ENCODE peak calls at places on chromosome 14, in four cellular contexts. C, O, L and F are unnamed samples.

GRCh38 chr14:80584638-80585505 is 356.7 kb downstream of the CEP128 start:
- DNase-seq in C (peak; percentile 3), O (peak; percentile 6), L (no peak), F (peak; percentile 52)

GRCh38 chr14:60649815-60650381 is 621 bp upstream of the SIX1 start:
- DNase-seq in C (no peak), O (no peak), L (no peak), F (no peak)

GRCh38 chr14:75430526-75430925 is 2.7 kb downstream of the JDP2 start:
- DNase-seq in C (no peak), O (no peak), L (no peak), F (no peak)

GRCh38 chr14:85519661-85520305 is 10.2 kb upstream of the FLRT2 start:
- DNase-seq in C (peak; percentile 79), O (no peak), L (no peak), F (no peak)

GRCh38 chr14:54697806-54698205 is 130.9 kb downstream of the SAMD4A start:
- DNase-seq in C (no peak), O (no peak), L (no peak), F (no peak)

GRCh38 chr14:79044894-79045624 is 874.9 kb downstream of the NRXN3 start:
- DNase-seq in C (no peak), O (no peak), L (no peak), F (peak; percentile 12)

GRCh38 chr14:88411039-88411438 is 25.6 kb downstream of the SPATA7 start:
- DNase-seq in C (peak; percentile 67), O (no peak), L (no peak), F (no peak)

GRCh38 chr14:75531660-75532317 is 9.5 kb downstream of the BATF start:
- DNase-seq in C (no peak), O (no peak), L (no peak), F (peak; percentile 43)

GRCh38 chr14:51604078-51604477 is 47.6 kb upstream of the FRMD6 start:
- DNase-seq in C (no peak), O (no peak), L (no peak), F (no peak)

DNA sequence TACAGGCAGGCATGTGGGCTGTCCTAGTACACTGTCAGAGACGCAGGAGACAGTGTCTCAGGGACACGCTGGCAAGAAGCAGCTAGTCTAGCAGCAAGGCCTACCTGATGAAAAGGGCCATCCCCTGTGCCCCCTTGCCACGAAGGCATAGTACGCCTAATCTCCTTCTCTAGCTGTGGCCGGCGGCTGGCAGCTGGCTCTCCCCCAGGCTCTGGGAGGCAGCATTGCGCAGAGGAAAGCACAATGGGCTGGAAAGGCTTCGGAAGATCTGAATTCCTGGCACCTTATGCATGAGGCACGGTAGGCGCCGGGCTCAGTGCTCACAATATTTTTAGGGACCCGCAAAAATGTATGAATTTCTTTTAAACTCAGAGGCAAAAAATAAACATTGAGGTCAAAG is 16.0 kb upstream of the PLEKHH1 start:
- DNase-seq in C (no peak), O (no peak), L (no peak), F (no peak)
- TF ChIP-seq TCF7L2 in C (no peak), O (no peak), L (no peak), F (no peak)

DNA sequence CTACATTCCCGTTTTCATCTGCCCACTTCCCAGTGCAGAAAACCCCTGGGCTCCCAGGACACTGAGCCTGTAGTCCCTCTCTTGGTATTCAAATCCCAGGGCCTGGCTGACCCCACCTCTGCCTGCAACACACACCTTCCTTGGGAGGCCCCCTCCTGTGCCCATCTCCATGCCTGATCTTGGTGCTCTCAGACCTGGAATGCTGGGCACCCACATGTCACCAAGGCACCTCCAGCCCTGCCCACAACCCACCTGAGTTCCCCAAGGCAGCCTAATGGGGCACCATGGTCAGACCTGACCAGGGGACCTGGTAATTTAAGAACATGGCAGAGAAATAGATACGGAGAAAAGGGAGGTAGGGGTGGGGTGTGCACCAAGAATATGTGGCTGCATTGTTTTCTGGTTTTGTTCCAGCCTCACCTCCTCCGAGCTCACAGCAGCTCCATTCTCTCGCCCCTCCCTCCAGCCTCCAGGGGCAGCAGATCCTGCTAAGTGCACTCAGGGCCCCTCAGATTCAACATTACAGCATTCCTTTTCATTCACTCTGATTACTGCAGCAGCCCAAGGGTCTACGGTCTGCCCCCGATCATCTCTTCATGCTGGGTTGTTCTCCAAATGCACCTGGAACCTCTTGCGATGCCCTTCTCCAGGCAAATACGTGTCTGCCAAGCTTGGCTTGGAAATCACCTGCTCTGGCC is 9.2 kb upstream of the HSP90AA1 start:
- DNase-seq in C (no peak), O (no peak), L (peak; percentile 26), F (no peak)
- TF ChIP-seq TCF7L2 in C (no peak), O (no peak), L (no peak), F (no peak)

GRCh38 chr14:77882631-77883030 is 82.7 kb downstream of the ADCK1 start:
- DNase-seq in C (no peak), O (no peak), L (no peak), F (no peak)

GRCh38 chr14:77882098-77882497 is 82.2 kb downstream of the ADCK1 start:
- DNase-seq in C (no peak), O (no peak), L (peak; percentile 18), F (no peak)

GRCh38 chr14:77880056-77880455 is 80.1 kb downstream of the ADCK1 start:
- DNase-seq in C (no peak), O (no peak), L (no peak), F (no peak)

GRCh38 chr14:77883479-77884238 is 83.8 kb downstream of the ADCK1 start:
- DNase-seq in C (no peak), O (no peak), L (no peak), F (no peak)

DNA sequence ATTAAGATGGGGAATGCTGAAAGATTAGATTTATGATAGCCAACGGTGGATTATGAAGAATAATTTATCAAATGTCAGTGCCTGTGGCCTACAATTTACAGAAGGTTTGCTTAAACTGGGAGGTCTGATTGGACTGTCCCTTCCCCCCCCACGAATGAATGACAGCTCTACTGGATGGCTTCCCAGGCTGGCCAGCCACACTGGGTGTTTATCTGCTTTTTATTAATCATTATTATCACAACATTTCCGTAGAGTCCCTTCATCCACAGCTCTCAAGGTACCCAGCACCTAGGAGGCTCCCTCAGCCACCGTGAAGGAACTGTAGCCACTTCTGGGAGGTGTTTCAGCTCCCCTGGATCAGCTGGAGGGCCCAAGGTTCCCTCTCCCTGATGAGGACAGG is 78.9 kb downstream of the ADCK1 start:
- DNase-seq in C (no peak), O (no peak), L (no peak), F (no peak)
- TF ChIP-seq TCF7L2 in C (no peak), O (no peak), L (no peak), F (no peak)

GRCh38 chr14:97281741-97282140 is 484.6 kb downstream of the VRK1 start:
- DNase-seq in C (no peak), O (no peak), L (no peak), F (no peak)
- TF ChIP-seq TCF7L2 in C (no peak), O (no peak), L (no peak), F (no peak)

DNA sequence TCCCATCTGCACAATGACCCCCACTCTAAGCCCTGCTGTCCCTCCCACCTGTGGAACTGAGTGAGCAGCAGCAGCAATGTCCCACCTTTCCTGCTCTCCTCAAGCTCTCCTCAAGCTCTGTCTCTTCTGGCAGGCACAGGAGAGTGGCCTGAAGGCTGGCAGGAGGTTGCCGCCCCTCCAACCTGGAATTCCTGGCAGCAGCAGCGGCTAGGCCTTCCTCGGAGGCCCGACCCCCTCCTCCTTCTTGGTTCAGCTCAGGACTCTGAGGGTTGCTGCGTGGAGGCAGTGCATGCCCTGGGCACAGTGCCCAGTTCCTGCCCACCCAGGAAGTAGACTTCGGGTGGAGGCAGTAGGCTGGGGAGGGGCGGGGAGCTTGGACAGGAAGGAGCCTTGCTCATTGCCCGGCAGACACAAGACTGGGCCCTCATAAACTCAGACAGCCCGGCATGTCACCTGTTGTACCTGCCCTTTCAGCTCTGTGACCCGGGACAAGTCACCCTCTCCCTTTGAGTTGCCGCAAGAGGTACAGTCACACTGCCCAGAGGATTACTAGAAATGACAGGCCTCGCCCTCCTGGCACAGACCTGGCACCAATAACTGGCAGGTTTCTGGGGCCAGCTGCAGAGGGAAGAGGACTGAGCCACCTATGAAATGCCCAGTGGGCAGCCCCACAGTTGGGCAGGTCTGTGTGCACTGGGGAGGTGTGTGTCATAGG is 2.1 kb upstream of the SERPINA1 start:
- DNase-seq in C (no peak), O (no peak), L (no peak), F (no peak)
- TF ChIP-seq TCF7L2 in C (no peak), O (no peak), L (no peak), F (no peak)

GRCh38 chr14:105314287-105315185 is at the start of gene PACS2:
- DNase-seq in C (peak; percentile 46), O (peak; percentile 47), L (peak; percentile 94), F (no peak)
- TF ChIP-seq TCF7L2 in C (no peak), O (no peak), L (no peak), F (no peak)

GRCh38 chr14:103057372-103058208 is at the start of gene CDC42BPB:
- DNase-seq in C (peak; percentile 66), O (peak; percentile 74), L (peak; percentile 88), F (no peak)
- TF ChIP-seq TCF7L2 in C (no peak), O (no peak), L (no peak), F (no peak)

DNA sequence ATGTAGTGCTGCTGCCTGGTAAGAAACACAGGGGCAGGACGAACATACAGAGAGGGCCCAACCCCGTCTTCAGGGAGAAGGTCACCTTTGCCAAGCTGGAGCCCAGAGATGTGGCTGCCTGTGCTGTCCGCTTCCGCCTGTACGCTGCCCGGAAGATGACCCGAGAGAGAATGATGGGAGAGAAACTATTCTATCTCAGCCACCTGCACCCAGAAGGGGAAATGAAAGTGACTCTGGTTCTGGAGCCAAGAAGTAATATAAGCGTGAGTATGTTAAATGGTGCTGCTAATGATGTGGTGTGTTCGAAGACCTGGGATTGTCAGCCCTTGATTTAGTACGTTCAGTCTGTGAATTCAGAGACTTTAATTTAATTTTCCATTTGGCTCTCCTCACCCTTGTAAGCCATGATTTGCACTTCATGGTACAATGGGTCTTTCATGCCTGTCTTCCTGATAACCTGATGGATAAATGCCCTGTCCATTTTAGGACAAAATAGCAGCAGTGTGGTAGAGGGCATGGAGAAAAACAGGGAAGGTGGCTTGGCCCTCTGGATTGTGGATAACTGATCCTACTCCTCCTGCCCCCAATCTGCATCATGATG is 318.9 kb downstream of the SNAPC1 start:
- DNase-seq in C (no peak), O (no peak), L (no peak), F (no peak)
- TF ChIP-seq TCF7L2 in C (no peak), O (no peak), L (no peak), F (no peak)

DNA sequence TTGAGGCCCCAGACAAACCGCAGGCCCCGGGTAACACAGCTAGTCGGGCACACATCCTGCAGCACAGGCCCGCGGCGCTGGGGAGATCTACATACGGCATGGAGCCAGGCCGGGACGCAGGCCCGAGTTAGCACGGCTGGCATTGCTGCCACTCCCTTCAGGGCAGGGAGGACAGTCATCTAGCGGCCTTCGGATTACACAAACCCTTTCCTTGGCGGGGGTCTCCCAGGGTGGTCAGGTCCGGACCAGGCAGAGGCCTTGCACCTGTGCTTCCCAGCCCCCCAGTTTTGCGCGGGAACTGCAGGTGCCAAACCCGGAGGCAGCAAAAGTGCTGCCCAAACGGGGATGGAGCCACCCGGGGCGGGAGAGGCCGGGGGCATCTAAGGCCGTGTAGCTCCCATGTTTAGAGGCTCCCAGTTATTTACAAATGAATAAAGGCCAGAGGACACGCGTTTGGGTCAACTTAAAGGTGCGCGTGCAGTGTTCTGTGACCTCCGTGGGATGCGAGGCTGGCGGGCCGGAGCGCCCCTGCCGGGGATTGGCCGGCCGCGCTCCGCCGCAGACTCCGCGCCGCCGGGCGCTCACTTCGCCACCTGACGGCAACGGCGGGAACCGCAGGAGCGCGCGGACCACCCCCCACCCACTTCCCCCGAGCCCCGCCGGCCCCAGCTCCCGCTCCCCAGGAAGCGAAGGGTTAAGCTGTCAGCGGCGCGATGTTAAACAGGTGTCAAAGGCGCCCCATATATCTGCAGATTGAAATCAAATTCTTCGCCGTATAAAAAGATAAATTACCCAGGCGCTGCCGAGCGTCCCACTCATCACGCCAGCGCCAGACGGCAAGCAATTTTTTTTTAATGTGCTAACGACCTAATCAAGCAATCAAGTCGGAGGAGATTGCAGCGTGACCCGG is 18.1 kb downstream of the VSX2 start:
- DNase-seq in C (no peak), O (no peak), L (peak; percentile 81), F (no peak)
- TF ChIP-seq TCF7L2 in C (no peak), O (no peak), L (no peak), F (no peak)